ENCODE peak calls at places on chromosomes 16 and 17, in five cellular contexts. E, Q, J, C and D are unnamed samples.

GRCh38 chr17:13631541-13631940 is 29.8 kb upstream of the HS3ST3A1 start:
- DNase-seq in E (no peak), Q (no peak), J (no peak), C (peak), D (no peak)

GRCh38 chr17:76386966-76387765 is 2.8 kb downstream of the SPHK1 start:
- DNase-seq in E (no peak), Q (no peak), J (no peak), C (no peak), D (no peak)

GRCh38 chr16:89114159-89114981 is 20.7 kb downstream of the ACSF3 start:
- DNase-seq in E (no peak), Q (peak), J (peak), C (no peak), D (no peak)

GRCh38 chr17:2844386-2844785 is 48.1 kb downstream of the RAP1GAP2 start:
- DNase-seq in E (no peak), Q (peak), J (no peak), C (peak), D (peak)

GRCh38 chr17:28047806-28048205 is 5.3 kb downstream of the NLK start:
- DNase-seq in E (no peak), Q (peak), J (no peak), C (no peak), D (no peak)

GRCh38 chr17:42980766-42981397 is 517 bp downstream of the RUNDC1 start:
- DNase-seq in E (peak), Q (peak), J (peak), C (peak), D (peak)

GRCh38 chr16:50282010-50282538 is 15.7 kb downstream of the ADCY7 start:
- DNase-seq in E (no peak), Q (no peak), J (peak), C (no peak), D (no peak)

GRCh38 chr17:44496815-44497214 is 6.4 kb downstream of the GPATCH8 start:
- DNase-seq in E (no peak), Q (no peak), J (no peak), C (peak), D (no peak)

GRCh38 chr16:49458656-49459445 is 85.2 kb downstream of the C16orf78 start:
- DNase-seq in E (no peak), Q (no peak), J (no peak), C (no peak), D (no peak)

GRCh38 chr16:275041-275621 is 613 bp downstream of the RGS11 start:
- DNase-seq in E (peak), Q (peak), J (no peak), C (peak), D (no peak)

GRCh38 chr17:81828656-81829055 is 4.4 kb downstream of the MCRIP1 start:
- DNase-seq in E (no peak), Q (no peak), J (no peak), C (no peak), D (no peak)

GRCh38 chr16:734208-734980 is 6.4 kb downstream of the CIAO3 start:
- DNase-seq in E (no peak), Q (no peak), J (no peak), C (no peak), D (no peak)

GRCh38 chr17:57379237-57380054 is 123.1 kb downstream of the MSI2 start:
- DNase-seq in E (peak), Q (peak), J (peak), C (no peak), D (no peak)

GRCh38 chr17:16995930-16996329 is 24.0 kb upstream of the TNFRSF13B start:
- DNase-seq in E (no peak), Q (no peak), J (no peak), C (no peak), D (no peak)

GRCh38 chr16:88992351-88993005 is 15.5 kb upstream of the CBFA2T3 start:
- DNase-seq in E (no peak), Q (no peak), J (no peak), C (no peak), D (no peak)

GRCh38 chr16:71449020-71449419 is 7.2 kb upstream of the TLE7 start:
- DNase-seq in E (no peak), Q (no peak), J (no peak), C (no peak), D (no peak)

GRCh38 chr16:66522816-66523590 is 26.9 kb downstream of the TK2 start:
- DNase-seq in E (no peak), Q (no peak), J (no peak), C (no peak), D (no peak)

GRCh38 chr16:87310610-87311009 is 6.6 kb downstream of the C16orf95 start:
- DNase-seq in E (no peak), Q (no peak), J (no peak), C (no peak), D (no peak)

GRCh38 chr17:30379303-30380105 is 777 bp downstream of the CPD start:
- DNase-seq in E (peak), Q (peak), J (no peak), C (peak), D (peak)

GRCh38 chr17:42421479-42422332 is 1.4 kb downstream of the CAVIN1 start:
- DNase-seq in E (peak), Q (peak), J (peak), C (peak), D (no peak)

GRCh38 chr17:80292557-80292956 is 31.9 kb downstream of the RNF213 start:
- DNase-seq in E (no peak), Q (peak), J (no peak), C (no peak), D (peak)

GRCh38 chr17:17494499-17495447 is 1.4 kb downstream of the RASD1 start:
- DNase-seq in E (no peak), Q (peak), J (peak), C (peak), D (peak)

GRCh38 chr17:7250655-7251329 is 742 bp downstream of the CTDNEP1 start:
- DNase-seq in E (no peak), Q (peak), J (peak), C (peak), D (no peak)

GRCh38 chr16:24289301-24289700 is 33.2 kb downstream of the CACNG3 start:
- DNase-seq in E (no peak), Q (no peak), J (no peak), C (no peak), D (no peak)

GRCh38 chr17:2400474-2400866 is 390 bp downstream of the MNT start:
- DNase-seq in E (peak), Q (peak), J (peak), C (peak), D (no peak)

GRCh38 chr16:56628486-56629035 is 3.0 kb downstream of the MT1E start:
- DNase-seq in E (no peak), Q (no peak), J (no peak), C (peak), D (no peak)

GRCh38 chr16:51465026-51465425 is 314.0 kb upstream of the SALL1 start:
- DNase-seq in E (no peak), Q (no peak), J (peak), C (peak), D (peak)

GRCh38 chr16:85908444-85908843 is 9.5 kb downstream of the IRF8 start:
- DNase-seq in E (no peak), Q (no peak), J (no peak), C (no peak), D (no peak)

GRCh38 chr17:4220655-4221054 is 43.1 kb downstream of the ANKFY1 start:
- DNase-seq in E (no peak), Q (no peak), J (peak), C (no peak), D (no peak)

GRCh38 chr17:43453331-43453812 is 30.4 kb upstream of the DHX8 start:
- DNase-seq in E (no peak), Q (peak), J (no peak), C (no peak), D (no peak)

GRCh38 chr17:56914641-56915263 is 903 bp upstream of the TRIM25 start:
- DNase-seq in E (no peak), Q (no peak), J (peak), C (no peak), D (no peak)

GRCh38 chr17:58184986-58185761 is 7.4 kb upstream of the EPX start:
- DNase-seq in E (peak), Q (no peak), J (no peak), C (no peak), D (no peak)

GRCh38 chr16:81718637-81719036 is 60.5 kb upstream of the PLCG2 start:
- DNase-seq in E (no peak), Q (no peak), J (no peak), C (no peak), D (no peak)

GRCh38 chr17:61429274-61429673 is 22.9 kb upstream of the TBX4 start:
- DNase-seq in E (no peak), Q (no peak), J (no peak), C (no peak), D (no peak)

GRCh38 chr17:32266389-32267269 is 997 bp downstream of the RHBDL3 start:
- DNase-seq in E (peak), Q (peak), J (no peak), C (peak), D (peak)

GRCh38 chr17:38352245-38353083 is 820 bp downstream of the SOCS7 start:
- DNase-seq in E (peak), Q (peak), J (peak), C (peak), D (peak)

GRCh38 chr17:78658281-78658785 is 81.1 kb upstream of the DNAH17 start:
- DNase-seq in E (no peak), Q (no peak), J (no peak), C (peak), D (no peak)

GRCh38 chr16:81293909-81294802 is 20.6 kb upstream of the GAN start:
- DNase-seq in E (no peak), Q (no peak), J (peak), C (no peak), D (no peak)

GRCh38 chr17:1200440-1200839 is 20.7 kb upstream of the ABR start:
- DNase-seq in E (no peak), Q (no peak), J (no peak), C (no peak), D (no peak)

GRCh38 chr17:1203111-1203966 is 23.6 kb upstream of the ABR start:
- DNase-seq in E (peak), Q (peak), J (peak), C (peak), D (peak)

GRCh38 chr17:1206016-1206787 is 26.4 kb upstream of the ABR start:
- DNase-seq in E (no peak), Q (no peak), J (no peak), C (no peak), D (no peak)

GRCh38 chr17:1201132-1201702 is 21.4 kb upstream of the ABR start:
- DNase-seq in E (no peak), Q (no peak), J (no peak), C (no peak), D (no peak)

DNA sequence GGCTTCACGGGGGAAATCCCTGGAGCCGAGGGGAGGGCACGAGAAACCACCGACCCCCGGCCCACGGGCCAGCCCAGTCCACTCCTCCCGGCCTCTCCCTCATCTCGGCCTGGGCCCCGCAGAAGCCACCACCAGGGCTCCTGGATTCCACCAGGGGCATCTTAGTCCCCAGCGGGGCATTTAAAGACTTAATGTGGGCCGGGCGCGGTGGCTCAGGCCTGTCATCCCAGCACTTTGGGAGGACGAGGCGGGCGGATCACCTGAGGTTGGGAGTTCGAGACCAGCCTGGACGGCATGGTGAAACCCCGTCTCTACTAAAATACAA is 24.1 kb upstream of the ABR start:
- DNase-seq in E (no peak), Q (no peak), J (no peak), C (no peak), D (no peak)
- H3K4me3 ChIP-seq in E (peak), Q (peak), J (peak), C (peak), D (peak)

GRCh38 chr17:40328386-40328766 is 19.4 kb downstream of the RARA start:
- DNase-seq in E (no peak), Q (no peak), J (no peak), C (no peak), D (no peak)

GRCh38 chr17:40326014-40326831 is 17.2 kb downstream of the RARA start:
- DNase-seq in E (no peak), Q (no peak), J (no peak), C (no peak), D (no peak)

GRCh38 chr17:40326832-40327199 is 17.8 kb downstream of the RARA start:
- DNase-seq in E (no peak), Q (no peak), J (no peak), C (no peak), D (no peak)

GRCh38 chr17:40327244-40327666 is 18.3 kb downstream of the RARA start:
- DNase-seq in E (no peak), Q (no peak), J (no peak), C (no peak), D (no peak)

DNA sequence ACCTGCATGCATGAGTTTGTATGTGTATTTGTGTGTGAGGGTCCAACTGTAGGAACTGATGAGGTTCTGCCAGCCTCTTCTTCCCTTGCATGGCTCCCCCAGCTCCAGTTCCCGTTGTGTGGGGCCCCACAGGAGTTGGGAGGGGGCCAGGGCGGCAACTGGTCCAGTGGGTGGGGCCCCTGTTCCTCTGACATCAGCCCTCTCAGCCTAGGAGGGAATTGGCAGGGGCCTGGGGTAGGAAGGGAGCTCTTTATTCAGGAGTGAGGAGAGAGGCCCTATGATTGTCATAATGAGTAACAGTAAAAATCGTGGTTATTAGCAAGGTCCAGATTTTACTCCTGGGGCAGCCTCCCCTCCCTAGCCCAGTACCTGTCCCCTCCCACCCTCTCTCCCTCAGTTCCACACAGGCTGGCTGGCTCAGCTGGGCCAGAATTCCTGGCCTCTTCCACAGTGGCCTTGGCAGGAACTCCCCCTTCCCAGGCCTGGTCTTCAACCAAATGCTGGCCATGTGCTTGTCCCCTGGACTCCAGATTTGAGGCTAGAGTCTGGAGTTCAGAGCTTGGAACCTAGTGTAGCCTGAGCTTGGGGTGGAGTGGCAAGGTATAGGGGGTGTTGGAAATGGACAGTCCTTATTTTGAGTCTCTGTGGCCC is 18.9 kb downstream of the RARA start:
- DNase-seq in E (no peak), Q (no peak), J (no peak), C (peak), D (no peak)
- H3K4me3 ChIP-seq in E (no peak), Q (no peak), J (no peak), C (no peak), D (no peak)

DNA sequence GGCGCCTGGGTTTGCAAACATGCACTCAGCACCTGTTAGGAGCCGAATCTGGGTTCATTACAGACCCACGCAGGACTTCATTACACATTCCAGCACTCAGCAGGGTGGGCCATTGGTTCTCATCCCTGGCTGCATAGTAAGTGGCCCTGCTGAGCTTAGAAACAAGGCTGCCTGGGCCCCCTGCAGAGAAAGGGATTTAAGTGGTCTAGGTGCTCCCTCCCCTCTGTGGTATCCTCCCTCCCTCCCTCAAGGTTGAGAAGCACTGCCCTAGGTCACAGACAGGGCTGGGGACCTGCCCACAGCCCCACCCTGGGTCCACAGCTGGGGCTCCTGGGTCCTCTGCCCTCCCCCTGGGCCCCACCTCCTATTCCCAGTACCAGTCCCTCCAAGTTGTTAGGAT is 28.3 kb downstream of the WNT3 start:
- DNase-seq in E (no peak), Q (no peak), J (no peak), C (no peak), D (no peak)
- H3K4me3 ChIP-seq in E (no peak), Q (no peak), J (no peak), C (no peak), D (no peak)

GRCh38 chr17:29084476-29085148 is 41.7 kb downstream of the PIPOX start:
- DNase-seq in E (peak), Q (peak), J (no peak), C (no peak), D (no peak)
- H3K4me3 ChIP-seq in E (no peak), Q (no peak), J (no peak), C (no peak), D (no peak)

GRCh38 chr17:50065056-50065455 is 9.1 kb downstream of the ITGA3 start:
- DNase-seq in E (no peak), Q (no peak), J (no peak), C (no peak), D (no peak)
- H3K4me3 ChIP-seq in E (no peak), Q (no peak), J (no peak), C (peak), D (no peak)

GRCh38 chr16:3065069-3065741 is at the start of gene IL32:
- DNase-seq in E (no peak), Q (no peak), J (peak), C (peak), D (no peak)
- H3K4me3 ChIP-seq in E (peak), Q (no peak), J (peak), C (no peak), D (no peak)